ENCODE peak calls at places on chromosome 6, in ten cellular contexts. I, Y, L, H, E, R, B, X, U and D are unnamed samples. For H3K27me3, the result is how much of the 10 kb centered on the place peaks cover.

GRCh38 chr6:43717822-43718221 is 30.2 kb upstream of the MRPS18A start:
- DNase-seq in I (no peak), X (peak), B (peak), E (no peak), L (peak), Y (no peak), R (no peak), H (no peak), U (no peak), D (no peak)

GRCh38 chr6:94468830-94469229 is 1049.5 kb upstream of the EPHA7 start:
- DNase-seq in B (no peak), E (no peak), Y (no peak), R (no peak), U (no peak), L (no peak), X (no peak), I (no peak), H (no peak), D (no peak)

GRCh38 chr6:25769983-25770382 is 15.4 kb downstream of the SLC17A4 start:
- DNase-seq in H (no peak), L (no peak), R (no peak), Y (no peak), U (no peak), I (no peak), E (no peak), B (no peak), X (no peak), D (no peak)

GRCh38 chr6:53376661-53377226 is 28.0 kb upstream of the ELOVL5 start:
- DNase-seq in X (no peak), E (no peak), H (no peak), I (no peak), R (no peak), Y (no peak), U (no peak), L (no peak), B (no peak), D (no peak)

GRCh38 chr6:114862809-114863208 is 520.0 kb upstream of the HS3ST5 start:
- DNase-seq in Y (no peak), B (no peak), I (no peak), L (no peak), X (no peak), E (no peak), U (no peak), H (no peak), R (no peak), D (no peak)

GRCh38 chr6:46129634-46130505 is at the start of gene ENPP4:
- DNase-seq in X (peak), B (peak), E (no peak), L (peak), U (peak), R (peak), Y (peak), I (peak), H (peak), D (peak)

GRCh38 chr6:45196121-45196520 is 132.0 kb upstream of the RUNX2 start:
- DNase-seq in Y (no peak), U (no peak), I (no peak), E (no peak), R (no peak), H (no peak), B (no peak), X (no peak), L (no peak), D (no peak)

GRCh38 chr6:170152111-170152926 is 138.6 kb downstream of the DLL1 start:
- DNase-seq in B (peak), L (peak), I (no peak), X (no peak), E (no peak), Y (no peak), R (peak), U (no peak), H (peak), D (no peak)

GRCh38 chr6:142374965-142375733 is 73.3 kb downstream of the ADGRG6 start:
- DNase-seq in E (no peak), B (no peak), X (no peak), H (no peak), L (no peak), Y (peak), R (no peak), U (peak), I (peak), D (peak)

DNA sequence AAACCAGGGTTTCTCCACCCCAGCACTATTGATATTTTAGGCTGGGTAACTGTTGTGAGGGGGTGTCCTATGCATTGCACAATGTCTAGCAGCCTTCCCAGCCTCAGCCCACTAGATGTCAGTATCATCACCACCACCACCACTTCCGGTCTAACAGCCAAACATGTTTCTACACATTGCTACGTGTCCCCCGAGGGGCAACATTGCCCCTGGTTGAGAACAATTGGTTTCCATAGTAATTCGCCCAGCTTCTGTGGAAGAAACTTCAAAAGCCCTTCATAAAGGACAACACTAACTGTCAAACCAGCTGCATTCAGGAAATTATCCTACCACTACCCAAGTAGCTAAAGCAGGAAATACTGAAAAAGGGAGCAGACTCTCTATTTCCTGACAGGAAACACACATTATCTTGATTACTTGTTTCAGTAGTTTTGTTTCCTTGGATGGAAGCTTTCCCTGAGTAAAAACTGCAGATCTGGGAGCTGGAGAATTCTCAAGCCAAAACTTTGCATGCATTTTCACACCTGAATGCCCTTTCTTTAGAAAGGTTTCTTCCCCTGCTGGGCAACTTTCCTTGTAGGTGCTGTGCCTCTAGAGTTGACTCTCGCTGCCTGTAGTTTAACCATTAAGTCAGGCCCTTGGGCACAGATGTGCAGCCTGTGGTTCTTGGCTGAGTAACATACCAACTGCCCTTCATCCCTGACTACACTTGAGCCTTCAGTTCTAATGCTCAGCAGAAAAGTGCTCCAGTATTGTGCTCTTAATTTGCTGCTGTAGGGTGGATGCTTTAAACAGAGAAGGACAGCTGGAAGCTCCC is 23.6 kb downstream of the PKHD1 start:
- DNase-seq in L (no peak), Y (peak), U (no peak), R (peak), B (no peak), E (no peak), X (no peak), I (peak), H (peak), D (peak)
- TF ChIP-seq CTCF in L (no peak), Y (peak), U (peak), R (peak), B (peak), E (peak), X (peak), I (peak), H (peak), D (peak)

GRCh38 chr6:152594726-152595125 is 42.4 kb downstream of the SYNE1 start:
- DNase-seq in E (no peak), U (no peak), X (no peak), L (no peak), H (no peak), B (no peak), I (no peak), Y (no peak), R (no peak), D (no peak)
- H3K27ac ChIP-seq in E (no peak), U (no peak), X (no peak), L (no peak), H (no peak), B (no peak), I (no peak), Y (no peak), R (no peak), D (no peak)

DNA sequence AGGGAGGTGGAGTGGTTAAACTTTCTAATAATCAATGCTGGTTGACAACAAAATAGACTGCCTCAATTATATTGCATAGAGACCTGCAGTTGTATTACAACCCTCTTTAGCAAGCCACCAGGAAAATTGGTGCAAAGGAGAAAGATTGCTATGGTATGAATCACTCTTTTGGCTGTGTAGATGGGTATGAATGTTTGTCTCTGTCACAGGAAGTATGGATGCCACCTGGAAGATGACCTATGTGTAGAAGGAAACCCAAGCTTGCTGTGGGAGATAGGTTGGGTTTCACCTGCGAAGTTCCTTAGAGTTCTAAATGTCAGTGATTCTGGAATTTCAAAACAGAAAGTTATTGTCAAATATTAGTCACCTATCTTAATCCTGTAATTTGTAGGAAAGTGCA is 134.6 kb downstream of the SOBP start:
- DNase-seq in R (no peak), X (no peak), U (no peak), B (no peak), E (no peak), I (no peak), Y (peak), L (no peak), H (no peak), D (peak)
- H3K27me3 ChIP-seq in R (under half), X (under half), U (under half), B (under half), E (under half), I (under half), Y (under half), L (under half), H (under half), D (under half)

DNA sequence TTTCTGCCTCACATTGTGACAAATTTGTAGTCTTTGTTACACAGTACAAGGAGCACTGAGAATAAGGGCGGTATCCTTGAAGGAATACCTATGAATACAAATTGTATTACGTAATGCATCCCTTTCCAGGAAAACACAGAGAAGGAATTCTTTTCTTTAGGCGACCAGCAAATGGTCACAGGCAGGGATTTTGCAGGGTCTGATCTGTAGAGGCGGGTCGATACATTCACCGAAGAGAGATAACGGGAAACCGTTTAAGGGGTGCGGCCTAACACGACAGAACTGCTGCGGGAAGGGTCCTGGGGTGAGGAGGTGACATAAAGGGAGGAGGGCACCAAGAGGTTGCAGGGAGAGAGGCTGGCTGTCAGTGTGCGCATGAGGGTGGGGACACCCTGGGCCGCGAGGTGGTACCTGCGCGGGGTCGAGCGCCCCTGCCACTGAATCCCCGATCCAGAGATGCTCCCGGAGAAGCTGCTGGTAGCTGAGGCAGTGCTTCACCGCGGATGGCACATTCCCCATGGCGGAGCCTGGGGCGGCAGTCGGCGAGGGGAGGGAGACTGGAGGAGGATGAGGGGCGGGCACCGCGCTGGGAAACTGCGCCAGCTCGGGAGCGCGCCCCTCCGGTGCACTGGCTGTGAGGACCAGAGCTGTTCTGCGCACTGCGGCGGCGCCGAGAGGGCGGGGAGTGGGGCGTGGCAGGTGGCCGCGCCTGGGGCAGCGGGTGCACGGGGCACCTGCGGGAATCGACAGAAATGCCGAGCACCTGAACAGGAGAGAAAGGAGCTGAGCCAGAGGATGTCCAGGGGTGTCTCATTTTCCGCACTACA is at the start of gene HMGCLL1:
- DNase-seq in I (no peak), U (no peak), H (peak), E (no peak), B (peak), Y (no peak), X (peak), L (no peak), R (peak), D (peak)
- TF ChIP-seq CTCF in I (no peak), U (no peak), H (no peak), E (no peak), B (no peak), Y (no peak), X (no peak), L (no peak), R (no peak), D (no peak)

GRCh38 chr6:1346556-1347186 is 34.8 kb downstream of the FOXQ1 start:
- DNase-seq in U (no peak), E (no peak), Y (no peak), R (no peak), L (no peak), H (no peak), X (no peak), I (no peak), B (no peak), D (no peak)
- H3K27ac ChIP-seq in U (no peak), E (no peak), Y (no peak), R (no peak), L (no peak), H (no peak), X (peak), I (no peak), B (no peak), D (no peak)

GRCh38 chr6:411402-412145 is 20.0 kb downstream of the IRF4 start:
- DNase-seq in I (no peak), B (no peak), U (no peak), X (peak), R (no peak), E (no peak), H (no peak), L (no peak), Y (no peak), D (no peak)

GRCh38 chr6:408148-408547 is 16.6 kb downstream of the IRF4 start:
- DNase-seq in B (no peak), I (no peak), E (no peak), L (no peak), H (no peak), Y (no peak), X (no peak), R (no peak), U (no peak), D (no peak)

GRCh38 chr6:410555-411395 is 19.2 kb downstream of the IRF4 start:
- DNase-seq in L (no peak), U (no peak), I (no peak), Y (no peak), X (peak), E (no peak), R (no peak), B (no peak), H (no peak), D (no peak)

GRCh38 chr6:409370-409972 is 17.9 kb downstream of the IRF4 start:
- DNase-seq in R (no peak), H (no peak), L (no peak), Y (no peak), E (no peak), U (no peak), X (no peak), I (no peak), B (no peak), D (no peak)

DNA sequence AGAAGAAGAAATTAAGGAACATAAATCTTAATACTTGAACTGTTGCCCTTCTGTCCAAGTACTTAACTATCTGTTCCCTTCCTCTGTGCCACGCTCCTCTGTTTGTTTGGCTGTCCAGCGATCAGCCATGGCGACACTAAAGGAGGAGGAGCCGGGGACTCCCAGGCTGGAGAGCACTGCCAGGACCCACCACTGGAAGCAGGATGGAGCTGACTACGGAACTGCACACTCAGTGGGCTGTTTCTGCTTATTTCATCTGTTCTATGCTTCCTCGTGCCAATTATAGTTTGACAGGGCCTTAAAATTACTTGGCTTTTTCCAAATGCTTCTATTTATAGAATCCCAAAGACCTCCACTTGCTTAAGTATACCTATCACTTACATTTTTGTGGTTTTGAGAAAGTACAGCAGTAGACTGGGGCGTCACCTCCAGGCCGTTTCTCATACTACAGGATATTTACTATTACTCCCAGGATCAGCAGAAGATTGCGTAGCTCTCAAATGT is 17.1 kb downstream of the IRF4 start:
- DNase-seq in L (no peak), Y (peak), I (peak), X (peak), B (peak), U (no peak), R (no peak), H (peak), E (no peak), D (peak)
- H3K27me3 ChIP-seq in L (under half), Y (under half), I (under half), X (under half), B (under half), U (under half), R (under half), H (under half), E (under half), D (under half)

GRCh38 chr6:151275566-151275965 is 35.8 kb downstream of the AKAP12 start:
- DNase-seq in H (no peak), U (no peak), E (no peak), R (no peak), Y (no peak), L (no peak), I (no peak), X (no peak), B (no peak), D (no peak)

GRCh38 chr6:151275121-151275520 is 35.4 kb downstream of the AKAP12 start:
- DNase-seq in H (no peak), Y (no peak), X (no peak), R (no peak), U (no peak), I (no peak), B (no peak), E (no peak), L (no peak), D (no peak)

GRCh38 chr6:151279891-151280290 is 40.1 kb downstream of the AKAP12 start:
- DNase-seq in I (no peak), E (no peak), B (no peak), X (no peak), L (no peak), H (no peak), Y (no peak), U (no peak), R (no peak), D (no peak)

GRCh38 chr6:151276112-151276745 is 36.5 kb downstream of the AKAP12 start:
- DNase-seq in R (no peak), H (no peak), E (no peak), I (no peak), U (no peak), B (peak), Y (peak), L (peak), X (no peak), D (peak)
- TF ChIP-seq CTCF in R (no peak), H (no peak), E (no peak), I (no peak), U (no peak), B (no peak), Y (no peak), L (no peak), X (no peak), D (no peak)

GRCh38 chr6:110063864-110064263 is 85.8 kb downstream of the GPR6 start:
- DNase-seq in X (no peak), H (no peak), I (no peak), L (no peak), U (no peak), Y (no peak), B (no peak), R (no peak), E (no peak), D (no peak)
- H3K27ac ChIP-seq in X (no peak), H (no peak), I (no peak), L (no peak), U (no peak), Y (no peak), B (no peak), R (no peak), E (no peak), D (no peak)